ENCODE peak calls at places on chromosomes 6 and 20, in four cellular contexts. L is HEK293T, O is GM12878, D is HepG2. M is an unnamed sample.
A peak's percentile ranks its signal among the peaks of the same experiment; 100 is the strongest.

GRCh38 chr6:154343473-154344308 is 12.9 kb downstream of the IPCEF1 start:
- DNase-seq in L (peak; percentile 35), O (no peak), D (no peak), M (peak; percentile 72)

GRCh38 chr6:4510317-4510716 is 265.9 kb upstream of the CDYL start:
- DNase-seq in L (no peak), O (no peak), D (no peak), M (no peak)

GRCh38 chr20:49323622-49324238 is 45.9 kb upstream of the ZNFX1 start:
- DNase-seq in L (no peak), O (no peak), D (peak; percentile 52), M (peak; percentile 68)

GRCh38 chr20:36676701-36677421 is 30.9 kb upstream of the SLA2 start:
- DNase-seq in L (no peak), O (no peak), D (peak; percentile 83), M (no peak)

GRCh38 chr6:14888575-14889000 is 357.3 kb upstream of the JARID2 start:
- DNase-seq in L (no peak), O (no peak), D (no peak), M (no peak)

GRCh38 chr6:125022391-125022989 is 60.3 kb downstream of the RNF217 start:
- DNase-seq in L (no peak), O (no peak), D (no peak), M (peak; percentile 22)

GRCh38 chr20:20341371-20341770 is 26.5 kb upstream of the INSM1 start:
- DNase-seq in L (no peak), O (no peak), D (no peak), M (no peak)

GRCh38 chr6:7496266-7496875 is 45.1 kb upstream of the DSP start:
- DNase-seq in L (no peak), O (no peak), D (no peak), M (no peak)

GRCh38 chr6:148985499-148985898 is 238.7 kb downstream of the UST start:
- DNase-seq in L (no peak), O (no peak), D (no peak), M (no peak)

GRCh38 chr20:59230385-59230784 is 66.8 kb downstream of the ZNF831 start:
- DNase-seq in L (no peak), O (no peak), D (no peak), M (no peak)

GRCh38 chr6:44779130-44779826 is 391.8 kb downstream of the CDC5L start:
- DNase-seq in L (no peak), O (peak; percentile 62), D (no peak), M (no peak)

DNA sequence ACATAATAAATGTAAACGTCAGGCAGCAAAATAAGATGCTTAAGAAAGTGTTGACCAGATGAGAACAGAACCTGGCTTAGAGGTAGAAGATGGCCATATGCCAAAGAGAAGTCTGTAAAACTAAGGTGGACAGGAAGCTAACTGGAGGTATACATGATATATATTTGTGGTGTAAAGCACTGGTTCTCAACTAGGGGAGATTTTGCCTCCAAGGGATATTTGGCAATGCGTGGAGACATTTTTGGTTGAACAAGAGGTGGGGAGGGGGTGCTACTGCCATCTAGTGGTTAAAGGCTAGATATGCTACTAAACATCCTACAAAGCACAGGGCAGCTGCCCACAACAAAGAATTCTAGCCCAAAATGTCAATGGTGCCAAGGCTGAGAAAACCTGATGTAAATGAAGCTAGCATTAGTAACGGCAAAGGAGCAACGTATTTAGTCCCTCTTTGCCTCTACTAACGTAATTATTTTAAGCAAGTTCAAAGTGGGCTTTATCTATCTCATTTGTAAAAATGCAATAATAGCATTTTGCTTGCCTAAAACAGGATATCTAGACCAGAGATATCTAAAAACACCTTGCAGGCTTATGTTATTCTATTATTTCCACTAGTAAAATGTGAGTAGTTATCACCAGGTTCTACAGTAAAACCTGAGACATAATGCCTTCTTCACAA is 182.6 kb downstream of the RNGTT start:
- DNase-seq in L (peak; percentile 39), O (peak; percentile 63), D (peak; percentile 60), M (peak; percentile 50)
- TF ChIP-seq FOXK2 in L (no peak), O (no peak), D (no peak), M (no peak)

DNA sequence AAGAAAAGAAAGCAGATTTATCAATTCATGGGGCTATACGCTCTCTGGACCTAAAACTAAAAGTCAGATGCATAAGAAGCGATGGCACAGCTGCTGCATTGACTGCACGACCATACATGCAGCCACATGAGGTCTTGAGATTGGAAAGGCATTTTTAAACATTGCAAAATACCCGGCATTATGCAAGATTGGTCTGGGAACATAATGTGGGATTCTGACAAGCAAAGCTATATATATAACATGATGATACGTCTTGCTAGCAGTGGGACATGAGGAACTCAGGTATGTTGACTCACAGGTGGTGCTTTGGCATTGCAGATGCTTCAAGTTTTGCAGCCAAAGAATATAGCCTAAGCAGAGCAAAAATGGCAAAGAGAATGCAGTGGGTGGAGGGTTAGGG is 55.1 kb downstream of the SAMD3 start:
- DNase-seq in L (no peak), O (no peak), D (no peak), M (no peak)
- TF ChIP-seq FOXK2 in L (no peak), O (no peak), D (no peak), M (no peak)

DNA sequence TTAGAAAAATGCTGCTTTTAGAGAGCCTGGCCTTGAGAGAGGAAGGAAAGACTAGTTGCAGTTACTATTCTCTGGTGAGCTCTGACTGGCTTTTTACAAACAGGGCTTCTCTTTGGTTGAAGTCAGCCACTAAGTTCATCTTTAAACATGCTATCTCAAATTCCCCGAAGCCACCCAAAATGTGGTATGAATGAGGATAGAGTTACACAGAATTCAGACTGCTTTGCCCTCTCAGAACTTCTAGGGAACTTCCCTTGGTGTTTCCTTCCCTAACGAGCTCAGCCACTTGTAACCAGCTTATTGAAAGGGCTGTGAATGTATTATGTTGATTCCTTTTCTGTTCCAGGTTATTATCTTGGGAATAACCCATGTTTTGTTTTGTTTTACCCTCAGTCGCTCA is 73.5 kb downstream of the EFHC1 start:
- DNase-seq in L (no peak), O (peak; percentile 62), D (no peak), M (no peak)
- TF ChIP-seq FOXK2 in L (no peak), O (no peak), D (no peak), M (no peak)

GRCh38 chr6:30821862-30822784 is 62.2 kb upstream of the DDR1 start:
- DNase-seq in L (no peak), O (no peak), D (peak; percentile 70), M (peak; percentile 65)
- TF ChIP-seq FOXK2 in L (no peak), O (no peak), D (no peak), M (peak; percentile 96)

DNA sequence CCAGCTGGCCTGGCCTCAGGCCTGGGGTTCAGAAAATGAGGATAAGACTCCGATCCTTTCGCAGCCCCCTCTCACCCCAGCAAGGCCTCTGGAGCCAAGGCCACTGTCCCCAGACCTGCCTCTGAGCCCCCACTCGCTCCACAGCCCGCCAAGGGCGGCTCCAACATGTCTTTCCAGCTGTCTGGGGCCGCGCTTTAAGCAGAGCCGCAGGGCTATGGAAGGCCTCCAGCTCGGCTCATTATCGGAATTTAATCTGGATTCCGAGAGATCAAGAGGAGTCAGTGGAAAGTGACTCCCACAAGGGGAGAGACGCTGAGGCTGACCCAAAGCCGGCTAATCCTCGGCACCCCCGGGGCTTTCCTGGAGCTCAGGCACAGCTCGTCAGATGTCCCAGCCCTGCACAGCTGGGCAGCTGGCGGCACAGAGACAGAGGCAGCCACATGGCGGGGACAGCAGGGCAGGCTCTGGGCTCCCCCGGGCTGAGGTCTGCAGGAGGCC is 41.8 kb downstream of the BMP7 start:
- DNase-seq in L (no peak), O (no peak), D (no peak), M (no peak)
- TF ChIP-seq FOXK2 in L (no peak), O (no peak), D (no peak), M (no peak)

GRCh38 chr6:158706369-158706982 is 56.6 kb downstream of the SYTL3 start:
- DNase-seq in L (peak; percentile 75), O (no peak), D (peak; percentile 52), M (peak; percentile 57)

GRCh38 chr6:158705386-158706126 is 55.7 kb downstream of the SYTL3 start:
- DNase-seq in L (no peak), O (no peak), D (no peak), M (no peak)

GRCh38 chr6:158707826-158708225 is 58.0 kb downstream of the SYTL3 start:
- DNase-seq in L (no peak), O (no peak), D (no peak), M (no peak)

GRCh38 chr6:158708239-158708638 is 58.4 kb downstream of the SYTL3 start:
- DNase-seq in L (no peak), O (no peak), D (no peak), M (no peak)

DNA sequence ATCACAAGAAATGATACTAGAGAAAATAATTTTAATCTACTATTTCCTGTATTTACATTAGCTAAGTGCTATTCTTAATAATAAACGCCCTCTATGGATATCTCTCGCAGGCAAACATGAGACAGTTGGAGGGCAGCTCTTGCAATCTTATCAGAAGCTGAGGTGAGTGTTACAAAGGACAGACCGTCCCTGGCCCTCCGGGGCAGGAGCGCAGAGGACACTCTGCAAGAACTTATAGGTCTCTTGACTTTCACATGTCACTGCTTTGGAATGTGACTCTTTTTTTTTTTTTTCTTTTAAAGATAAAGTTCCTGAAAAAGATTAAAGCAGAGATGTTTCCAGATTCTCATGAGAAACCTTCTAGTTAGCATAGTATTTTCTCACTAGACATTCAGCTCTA is 57.3 kb downstream of the SYTL3 start:
- DNase-seq in L (no peak), O (no peak), D (no peak), M (peak; percentile 60)
- TF ChIP-seq FOXK2 in L (no peak), O (no peak), D (no peak), M (no peak)

GRCh38 chr20:33814238-33814712 is 3.1 kb downstream of the CHMP4B start:
- DNase-seq in L (no peak), O (no peak), D (no peak), M (peak; percentile 44)
- TF ChIP-seq FOXK2 in L (no peak), O (no peak), D (no peak), M (no peak)

GRCh38 chr6:10028202-10028601 is 386.7 kb downstream of the TFAP2A start:
- DNase-seq in L (no peak), O (no peak), D (no peak), M (no peak)

GRCh38 chr6:10030942-10031537 is 383.8 kb downstream of the TFAP2A start:
- DNase-seq in L (no peak), O (no peak), D (peak; percentile 32), M (peak; percentile 19)

DNA sequence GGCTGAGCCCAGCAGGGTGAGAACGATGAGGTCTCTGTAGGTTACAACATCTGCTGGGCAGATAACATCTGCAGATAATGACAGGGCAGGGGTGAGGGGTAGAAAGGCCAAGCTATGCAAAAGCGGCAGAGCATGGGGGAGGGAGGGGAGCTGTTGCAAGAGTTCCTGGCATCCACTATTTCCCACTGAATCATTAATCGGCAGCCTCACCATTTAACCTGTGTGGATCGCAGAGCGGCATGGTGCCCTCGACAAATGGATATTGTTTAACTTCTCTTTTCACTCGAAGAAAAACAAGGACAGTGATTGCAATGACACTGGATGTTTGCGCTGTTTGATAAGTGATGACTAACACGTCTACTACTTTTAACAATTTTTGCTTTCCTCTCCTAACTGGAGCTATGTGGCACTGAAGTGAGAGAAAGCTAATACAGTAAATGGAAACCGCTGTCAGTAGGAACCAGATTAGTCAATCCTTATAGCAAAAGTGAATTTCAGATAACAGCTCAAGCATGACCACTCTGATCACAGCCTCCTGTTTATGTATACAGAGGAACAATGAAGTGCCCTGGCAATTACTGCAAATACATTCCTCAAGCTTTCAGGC is 381.5 kb downstream of the TFAP2A start:
- DNase-seq in L (no peak), O (no peak), D (peak; percentile 53), M (no peak)
- TF ChIP-seq FOXK2 in L (no peak), O (no peak), D (no peak), M (no peak)